ENCODE peak calls at places on chromosomes 11 and 22, in nine cellular contexts. I is right atrium auricular region, G is astrocyte of the spinal cord, L is AG04450, D is GM10248, Y is lung, V is MCF 10A, F is IMR-90, J is AG09309. W is an unnamed sample.

GRCh38 chr11:124670732-124671131 is 2.8 kb downstream of the SIAE start:
- DNase-seq in I (no peak), Y (no peak), V (peak), D (no peak), L (no peak), J (no peak), F (peak), G (no peak), W (no peak)

GRCh38 chr11:131807876-131808275 is 437.5 kb downstream of the NTM start:
- DNase-seq in Y (no peak), V (no peak), D (no peak), L (no peak), J (no peak), I (no peak), F (no peak), G (no peak), W (no peak)

GRCh38 chr11:133386262-133386661 is 146.0 kb downstream of the OPCML start:
- DNase-seq in I (no peak), D (no peak), G (no peak), V (no peak), J (no peak), L (no peak), F (no peak), Y (no peak), W (no peak)

GRCh38 chr11:47184711-47185304 is 1.4 kb downstream of the PACSIN3 start:
- DNase-seq in L (no peak), D (no peak), G (no peak), Y (no peak), I (no peak), F (no peak), J (no peak), V (no peak), W (no peak)

GRCh38 chr22:44385781-44386180 is 73.0 kb upstream of the SHISAL1 start:
- DNase-seq in I (no peak), G (no peak), V (no peak), Y (no peak), J (no peak), L (no peak), D (no peak), F (no peak), W (no peak)

GRCh38 chr22:40741116-40741515 is 61.8 kb downstream of the MCHR1 start:
- DNase-seq in V (no peak), J (no peak), G (no peak), L (no peak), D (no peak), F (no peak), Y (no peak), I (no peak), W (no peak)

GRCh38 chr22:37784829-37785495 is 22.8 kb upstream of the GCAT start:
- DNase-seq in I (no peak), G (no peak), V (peak), D (no peak), L (no peak), J (no peak), F (no peak), Y (no peak), W (no peak)

GRCh38 chr22:35191412-35191811 is 65.9 kb upstream of the HMGXB4 start:
- DNase-seq in V (peak), J (peak), Y (no peak), I (no peak), G (peak), F (peak), L (no peak), D (no peak), W (peak)

GRCh38 chr22:42883970-42884369 is 26.9 kb upstream of the ARFGAP3 start:
- DNase-seq in J (no peak), D (no peak), G (no peak), V (no peak), I (no peak), Y (no peak), F (no peak), L (no peak), W (no peak)
- TF ChIP-seq CTCF in J (no peak), D (no peak), G (no peak), V (no peak), I (no peak), Y (no peak), F (no peak), L (no peak), W (no peak)

DNA sequence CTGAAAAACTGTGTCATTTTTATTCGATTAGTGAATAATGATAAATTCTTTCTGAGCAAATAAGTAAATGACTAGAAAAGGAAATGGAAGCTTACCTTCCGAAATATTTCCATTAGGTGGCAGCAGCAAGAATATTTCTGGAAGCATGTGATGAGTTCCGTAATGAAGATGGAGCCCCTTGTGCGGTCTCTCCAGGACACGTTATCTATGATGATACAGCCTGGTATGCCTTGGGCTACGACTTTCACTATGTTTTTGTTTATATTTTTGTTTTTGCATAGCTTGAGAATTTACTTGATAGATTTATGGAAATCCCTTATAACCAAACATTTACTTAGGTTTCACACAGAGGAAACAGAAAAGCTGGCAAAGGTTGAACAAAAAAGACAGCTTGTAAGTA is 25.7 kb downstream of the CASP5 start:
- DNase-seq in J (no peak), I (no peak), L (no peak), D (no peak), G (no peak), F (no peak), Y (no peak), V (no peak), W (no peak)
- TF ChIP-seq CTCF in J (peak), I (peak), L (no peak), D (no peak), G (no peak), F (no peak), Y (no peak), V (peak), W (no peak)

GRCh38 chr22:10778296-10778814 is 4749.6 kb upstream of the OR11H1 start:
- DNase-seq in I (no peak), D (no peak), G (no peak), L (no peak), J (no peak), Y (no peak), F (no peak), V (no peak), W (no peak)
- TF ChIP-seq CTCF in I (no peak), D (no peak), G (no peak), L (no peak), J (no peak), Y (no peak), F (no peak), V (no peak), W (no peak)

GRCh38 chr11:2399488-2400068 is 972 bp upstream of the TSSC4 start:
- DNase-seq in V (peak), Y (no peak), F (no peak), G (peak), L (no peak), J (no peak), D (no peak), I (no peak), W (no peak)
- TF ChIP-seq CTCF in V (no peak), Y (no peak), F (no peak), G (no peak), L (no peak), J (no peak), D (no peak), I (no peak), W (no peak)

GRCh38 chr11:9693801-9694553 is 30.1 kb downstream of the SWAP70 start:
- DNase-seq in V (no peak), I (no peak), J (no peak), G (no peak), F (no peak), D (no peak), Y (no peak), L (no peak), W (no peak)
- TF ChIP-seq CTCF in V (no peak), I (no peak), J (no peak), G (no peak), F (no peak), D (no peak), Y (no peak), L (no peak), W (no peak)

DNA sequence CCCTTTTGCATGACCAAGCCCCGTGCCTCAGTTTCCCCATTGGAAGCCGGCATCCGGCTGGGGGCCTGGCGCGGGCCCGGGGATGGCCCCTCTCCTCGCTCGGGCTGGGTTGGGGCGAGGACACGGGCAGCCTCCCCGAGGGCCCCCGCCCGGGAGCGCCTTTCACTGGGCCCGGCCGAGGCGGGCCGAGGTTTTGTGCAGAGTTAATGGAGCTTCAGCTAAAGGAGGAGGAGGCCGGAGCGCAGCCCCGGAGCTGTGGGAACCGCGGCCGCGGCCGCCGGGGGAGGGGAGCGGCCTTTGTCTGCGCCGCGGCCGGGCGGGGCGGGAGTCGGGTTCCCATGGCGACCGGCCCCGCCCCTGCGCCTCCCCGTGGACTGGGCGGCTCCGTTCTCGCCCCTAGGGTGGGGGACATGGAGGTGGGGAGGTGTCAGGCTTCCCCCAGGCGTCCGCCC is 1.4 kb upstream of the MAPK11 start:
- DNase-seq in Y (peak), I (no peak), G (peak), D (peak), V (peak), F (peak), L (no peak), J (no peak), W (no peak)
- TF ChIP-seq CTCF in Y (no peak), I (peak), G (peak), D (peak), V (no peak), F (peak), L (peak), J (peak), W (peak)